ENCODE peak calls at places on chromosome 18, in four cellular contexts. X is upper lobe of right lung, Y is spleen, U is GM23338. N is an unnamed sample. For H3K27me3, the result is how much of the 10 kb centered on the place peaks cover.

GRCh38 chr18:3906072-3906471 is 456.1 kb downstream of the TGIF1 start:
- DNase-seq in X (no peak), U (no peak), Y (no peak), N (no peak)

GRCh38 chr18:3903341-3903740 is 453.4 kb downstream of the TGIF1 start:
- DNase-seq in U (no peak), X (no peak), Y (no peak), N (no peak)

GRCh38 chr18:78242307-78242643 is 737.3 kb upstream of the SALL3 start:
- DNase-seq in X (no peak), U (no peak), Y (no peak), N (no peak)

GRCh38 chr18:13660510-13660909 is 65.8 kb downstream of the FAM210A start:
- DNase-seq in Y (no peak), U (no peak), X (no peak), N (no peak)

GRCh38 chr18:52244658-52245057 is 95.3 kb upstream of the DCC start:
- DNase-seq in Y (no peak), X (no peak), U (no peak), N (no peak)

GRCh38 chr18:34039194-34039593 is 185.5 kb downstream of the NOL4 start:
- DNase-seq in U (peak), Y (no peak), X (no peak), N (no peak)

GRCh38 chr18:77000527-77000926 is 132.1 kb downstream of the MBP start:
- DNase-seq in Y (peak), X (no peak), U (peak), N (peak)

GRCh38 chr18:40985441-40985840 is 969.6 kb upstream of the PIK3C3 start:
- DNase-seq in U (no peak), X (no peak), Y (no peak), N (no peak)

GRCh38 chr18:77096936-77097886 is 35.4 kb downstream of the MBP start:
- DNase-seq in U (peak), Y (no peak), X (no peak), N (no peak)

GRCh38 chr18:50195689-50196088 is 742 bp upstream of the MYO5B start:
- DNase-seq in X (no peak), Y (no peak), U (no peak), N (no peak)
- H3K4me3 ChIP-seq in X (no peak), Y (no peak), U (peak), N (no peak)

GRCh38 chr18:31553800-31554199 is 37.9 kb upstream of the TTR start:
- DNase-seq in X (no peak), Y (no peak), U (peak), N (no peak)
- TF ChIP-seq CTCF in X (no peak), Y (no peak), U (peak), N (peak)

GRCh38 chr18:21242141-21243040 is at the start of gene GREB1L:
- DNase-seq in Y (no peak), U (peak), X (peak), N (peak)
- H3K27me3 ChIP-seq in Y (half or more), U (half or more), X (half or more), N (under half)

DNA sequence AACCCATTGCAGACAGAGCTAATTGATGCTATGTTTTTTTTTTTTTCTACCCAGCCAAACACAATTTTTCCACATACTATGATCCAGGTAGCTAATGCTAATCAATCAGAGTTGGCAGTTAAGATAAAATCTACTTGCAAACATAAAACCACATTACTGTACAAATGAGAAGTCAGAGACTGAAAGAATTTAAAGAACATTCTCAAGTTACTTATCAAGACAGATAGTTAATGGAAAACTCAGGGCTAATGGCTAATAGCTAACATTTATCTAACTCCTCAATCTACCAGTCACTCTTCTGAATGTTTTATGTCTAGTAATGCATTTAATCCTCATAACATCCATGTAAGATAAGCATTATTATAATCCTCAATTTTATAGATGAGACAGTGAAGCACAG is 537.6 kb upstream of the SETBP1 start:
- DNase-seq in Y (no peak), U (no peak), X (no peak), N (no peak)
- H3K4me3 ChIP-seq in Y (no peak), U (no peak), X (no peak), N (no peak)

GRCh38 chr18:45282101-45282812 is 333.0 kb upstream of the SLC14A2 start:
- DNase-seq in U (no peak), Y (no peak), X (no peak), N (no peak)
- TF ChIP-seq CTCF in U (peak), Y (no peak), X (no peak), N (no peak)

GRCh38 chr18:47262397-47263196 is 11.1 kb upstream of the SKOR2 start:
- DNase-seq in Y (no peak), U (peak), X (no peak), N (peak)
- H3K27me3 ChIP-seq in Y (half or more), U (half or more), X (half or more), N (half or more)

GRCh38 chr18:58578321-58578720 is 50.6 kb downstream of the ALPK2 start:
- DNase-seq in U (no peak), Y (no peak), X (no peak), N (no peak)
- H3K4me3 ChIP-seq in U (no peak), Y (no peak), X (no peak), N (no peak)

GRCh38 chr18:53702480-53702879 is 522.0 kb downstream of the MBD2 start:
- DNase-seq in Y (no peak), U (no peak), X (no peak), N (no peak)

GRCh38 chr18:53701697-53702096 is 522.8 kb downstream of the MBD2 start:
- DNase-seq in X (no peak), U (no peak), Y (no peak), N (no peak)

DNA sequence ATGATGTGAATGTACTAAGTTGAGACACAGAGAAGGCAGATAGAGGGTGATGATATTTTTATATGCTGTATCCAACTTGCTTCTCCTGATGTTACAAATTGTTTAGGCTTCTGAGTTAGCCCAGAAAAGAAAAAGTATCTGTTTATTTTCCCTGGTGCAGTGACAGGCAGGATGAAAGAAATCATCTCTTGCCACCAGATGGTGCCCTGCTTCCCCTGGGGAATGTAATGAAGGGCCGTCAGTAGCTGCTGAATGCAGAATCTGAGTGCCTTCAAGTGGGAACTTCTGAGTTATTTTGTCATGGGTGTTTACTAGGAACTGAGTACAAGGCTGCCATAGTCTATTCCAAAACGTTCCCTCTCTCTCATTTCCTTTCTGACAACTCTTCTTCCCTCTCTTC is 525.6 kb downstream of the MBD2 start:
- DNase-seq in Y (no peak), U (peak), X (no peak), N (peak)
- TF ChIP-seq CTCF in Y (no peak), U (peak), X (peak), N (peak)

GRCh38 chr18:12254137-12254819 is at the start of gene CIDEA:
- DNase-seq in Y (peak), U (peak), X (no peak), N (peak)
- H3K27me3 ChIP-seq in Y (half or more), U (half or more), X (under half), N (half or more)

N was measured in neural progenitor cell.